ENCODE peak calls at places on chromosomes 12 and 14, in six cellular contexts. N is prostate gland, S is aorta, X is spleen, P is tibial artery, H is testis. V is an unnamed sample.

GRCh38 chr12:2161478-2161877 is 108.7 kb downstream of the CACNA1C start:
- DNase-seq in S (peak; percentile 84), X (no peak), P (peak; percentile 93), N (peak; percentile 86), H (peak; percentile 89), V (no peak)

GRCh38 chr12:50637870-50638481 is 125.9 kb upstream of the ATF1 start:
- DNase-seq in S (no peak), H (no peak), P (no peak), X (no peak), N (no peak), V (no peak)

GRCh38 chr12:27257104-27257848 is 13.2 kb downstream of the STK38L start:
- DNase-seq in H (no peak), S (no peak), X (no peak), P (no peak), N (no peak), V (no peak)

GRCh38 chr12:57175428-57176138 is 28.2 kb upstream of the LRP1-AS start:
- DNase-seq in N (peak; percentile 89), X (no peak), S (peak; percentile 89), P (peak; percentile 93), H (peak; percentile 90), V (peak; percentile 60)

GRCh38 chr14:105411017-105411941 is 8.3 kb upstream of the MTA1 start:
- DNase-seq in P (no peak), S (peak; percentile 44), H (no peak), X (peak; percentile 81), N (no peak), V (peak; percentile 42)

GRCh38 chr12:12562016-12562483 is 613 bp downstream of the DUSP16 start:
- DNase-seq in P (peak; percentile 68), X (peak; percentile 87), N (no peak), H (no peak), S (peak; percentile 63), V (peak; percentile 40)

GRCh38 chr12:101407054-101407437 is 526 bp downstream of the ARL1 start:
- DNase-seq in N (peak; percentile 20), X (no peak), P (peak; percentile 67), S (no peak), H (no peak), V (peak; percentile 37)

GRCh38 chr12:130803707-130804106 is 35.3 kb downstream of the STX2 start:
- DNase-seq in P (no peak), S (no peak), H (no peak), X (no peak), N (no peak), V (no peak)

GRCh38 chr14:105053996-105054395 is 11.2 kb downstream of the GPR132 start:
- DNase-seq in P (no peak), N (no peak), S (no peak), H (no peak), X (peak; percentile 48), V (no peak)

GRCh38 chr12:6333566-6333965 is 8.3 kb downstream of the TNFRSF1A start:
- DNase-seq in H (no peak), N (no peak), P (no peak), X (peak; percentile 76), S (no peak), V (no peak)

GRCh38 chr14:65502676-65503124 is 90.2 kb downstream of the FUT8 start:
- DNase-seq in N (no peak), P (no peak), S (no peak), H (no peak), X (no peak), V (peak; percentile 8)

GRCh38 chr12:22252057-22252456 is 82.5 kb downstream of the ST8SIA1 start:
- DNase-seq in P (no peak), H (no peak), X (no peak), S (no peak), N (no peak), V (no peak)

GRCh38 chr14:59918824-59919581 is 941 bp upstream of the LRRC9 start:
- DNase-seq in P (peak; percentile 66), N (peak; percentile 17), S (peak; percentile 50), X (no peak), H (peak; percentile 52), V (no peak)

GRCh38 chr14:81946808-81947798 is 413.4 kb upstream of the SEL1L start:
- DNase-seq in S (no peak), H (peak; percentile 25), P (no peak), N (no peak), X (no peak), V (no peak)

GRCh38 chr14:67908061-67908767 is 88.6 kb downstream of the RAD51B start:
- DNase-seq in S (no peak), X (no peak), P (no peak), N (no peak), H (no peak), V (no peak)

GRCh38 chr14:104953896-104954656 is 24.1 kb downstream of the AHNAK2 start:
- DNase-seq in X (peak; percentile 59), P (peak; percentile 61), N (no peak), S (peak; percentile 31), H (no peak), V (no peak)

GRCh38 chr12:2902287-2902880 is 11.7 kb downstream of the TULP3 start:
- DNase-seq in X (no peak), H (peak; percentile 42), N (peak; percentile 40), S (no peak), P (no peak), V (no peak)

GRCh38 chr14:36516719-36517241 is 3.3 kb downstream of the NKX2-1 start:
- DNase-seq in N (no peak), P (no peak), S (no peak), X (no peak), H (no peak), V (no peak)

GRCh38 chr12:131511391-131511802 is 199.5 kb upstream of the SFSWAP start:
- DNase-seq in X (no peak), P (no peak), S (no peak), N (no peak), H (no peak), V (no peak)

GRCh38 chr12:597926-598568 is 65.2 kb downstream of the NINJ2 start:
- DNase-seq in N (peak; percentile 64), S (no peak), P (no peak), X (no peak), H (no peak), V (no peak)

GRCh38 chr14:64704145-64704742 is at the start of gene PLEKHG3:
- DNase-seq in N (peak; percentile 78), S (peak; percentile 87), H (peak; percentile 80), P (peak; percentile 92), X (peak; percentile 90), V (peak; percentile 70)

GRCh38 chr12:99529966-99530365 is 117.6 kb upstream of the GARIN6 start:
- DNase-seq in H (no peak), S (no peak), X (no peak), P (no peak), N (no peak), V (no peak)

GRCh38 chr14:100830681-100831080 is 4.8 kb downstream of the MEG3 start:
- DNase-seq in X (no peak), H (no peak), S (no peak), N (no peak), P (no peak), V (no peak)

GRCh38 chr12:69966409-69966808 is 141.4 kb downstream of the MYRFL start:
- DNase-seq in N (no peak), X (no peak), P (peak; percentile 80), S (peak; percentile 49), H (no peak), V (peak; percentile 49)

GRCh38 chr14:60196291-60196690 is 31.1 kb upstream of the DHRS7 start:
- DNase-seq in H (no peak), N (no peak), X (no peak), S (no peak), P (no peak), V (no peak)

GRCh38 chr12:79725987-79726386 is 35.2 kb upstream of the PAWR start:
- DNase-seq in P (no peak), S (no peak), H (no peak), X (no peak), N (no peak), V (no peak)

GRCh38 chr12:127485528-127485927 is 781.4 kb upstream of the TMEM132C start:
- DNase-seq in H (no peak), P (no peak), N (no peak), S (peak; percentile 59), X (no peak), V (no peak)

GRCh38 chr12:18250313-18250916 is 10.9 kb upstream of the PIK3C2G start:
- DNase-seq in H (no peak), N (peak; percentile 40), P (no peak), S (no peak), X (no peak), V (peak; percentile 21)

GRCh38 chr12:64088431-64089349 is 133.4 kb downstream of the KICS2 start:
- DNase-seq in S (peak; percentile 70), P (peak; percentile 74), X (no peak), H (peak; percentile 89), N (peak; percentile 71), V (peak; percentile 94)

GRCh38 chr12:47067778-47068431 is 11.5 kb upstream of the PCED1B start:
- DNase-seq in P (no peak), H (no peak), N (no peak), S (no peak), X (no peak), V (no peak)

GRCh38 chr12:77007476-77007875 is 57.9 kb downstream of the E2F7 start:
- DNase-seq in P (no peak), N (no peak), H (no peak), S (no peak), X (no peak), V (no peak)

DNA sequence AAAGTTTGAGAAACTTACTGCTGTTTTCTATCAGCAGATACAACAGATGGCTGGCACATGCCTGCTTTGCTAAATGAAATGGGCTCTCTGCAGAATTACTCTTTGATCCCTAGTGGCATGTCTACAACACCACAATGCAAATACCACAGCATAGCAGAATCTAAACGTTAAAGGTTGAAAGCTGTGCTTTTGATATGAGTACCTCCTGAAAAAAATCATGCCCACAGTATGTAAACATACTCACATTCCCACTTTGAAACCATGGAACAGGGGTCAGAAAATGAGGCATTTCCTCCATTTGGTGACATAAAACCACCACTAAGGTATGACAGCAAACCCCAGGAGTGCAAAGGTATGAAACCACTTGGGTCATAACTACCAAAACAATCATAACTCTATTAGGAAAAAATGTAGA is 7.5 kb downstream of the WIF1 start:
- DNase-seq in N (no peak), S (no peak), P (no peak), X (no peak), H (no peak), V (no peak)
- H3K36me3 ChIP-seq in N (no peaks in the 10 kb centered on the region), S (no peaks in the 10 kb centered on the region), P (no peaks in the 10 kb centered on the region), X (no peaks in the 10 kb centered on the region), H (no peaks in the 10 kb centered on the region), V (no peaks in the 10 kb centered on the region)

DNA sequence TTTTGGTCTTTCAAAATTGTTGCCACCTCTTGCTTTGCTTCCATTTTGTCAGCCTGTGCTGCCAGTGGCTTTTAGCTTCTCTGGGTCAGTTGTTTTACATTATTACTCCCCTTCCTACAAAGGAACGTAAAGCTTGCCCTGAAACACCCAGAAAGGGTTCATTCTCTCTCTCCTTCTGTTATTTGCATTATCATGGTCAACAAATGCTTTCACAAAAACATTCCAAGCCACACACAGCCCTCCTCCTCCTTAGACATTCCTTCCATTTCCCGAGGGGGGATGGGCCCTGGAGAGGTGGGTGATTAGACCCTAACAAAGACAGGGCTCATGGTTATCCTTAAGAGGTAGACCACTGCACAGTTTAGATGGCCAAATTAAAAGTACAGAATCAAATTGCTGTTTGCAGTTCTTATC is 60.4 kb upstream of the SINHCAF start:
- DNase-seq in H (no peak), S (no peak), P (no peak), N (no peak), X (no peak), V (no peak)
- H3K36me3 ChIP-seq in H (no peaks in the 10 kb centered on the region), S (peaks cover 2% of the 10 kb centered on the region), P (peaks cover 41% of the 10 kb centered on the region), N (no peaks in the 10 kb centered on the region), X (peaks cover 32% of the 10 kb centered on the region), V (no peaks in the 10 kb centered on the region)

GRCh38 chr14:94077823-94078222 is 3.2 kb downstream of the DDX24 start:
- DNase-seq in H (no peak), S (no peak), N (no peak), X (no peak), P (no peak), V (no peak)
- H3K36me3 ChIP-seq in H (no peaks in the 10 kb centered on the region), S (peaks cover 3% of the 10 kb centered on the region), N (no peaks in the 10 kb centered on the region), X (peaks cover 35% of the 10 kb centered on the region), P (peaks cover 30% of the 10 kb centered on the region), V (peaks cover 15% of the 10 kb centered on the region)

GRCh38 chr12:132948146-132949066 is 7.7 kb downstream of the ZNF605 start:
- DNase-seq in H (no peak), X (peak; percentile 19), P (peak; percentile 40), N (no peak), S (no peak), V (no peak)
- H3K36me3 ChIP-seq in H (no peaks in the 10 kb centered on the region), X (peaks cover 43% of the 10 kb centered on the region), P (peaks cover 67% of the 10 kb centered on the region), N (peaks cover 8% of the 10 kb centered on the region), S (peaks cover 20% of the 10 kb centered on the region), V (peaks cover 33% of the 10 kb centered on the region)